ENCODE peak calls at places on chromosome 18, in seven cellular contexts. L is iPS-NIHi11, G is GM23248, W is islet precursor cell, O is M059J, M is IMR-90, J is AG04450. Z is an unnamed sample.

GRCh38 chr18:23188391-23188790 is 53.1 kb downstream of the CABLES1 start:
- DNase-seq in J (no peak), W (no peak), L (no peak), M (no peak), O (no peak), G (no peak), Z (no peak)

GRCh38 chr18:23137093-23137640 is 1.9 kb downstream of the CABLES1 start:
- DNase-seq in O (no peak), G (no peak), J (no peak), M (no peak), W (no peak), L (no peak), Z (no peak)

GRCh38 chr18:25350561-25351201 is 1.3 kb downstream of the ZNF521 start:
- DNase-seq in L (peak; percentile 25), J (peak; percentile 20), W (peak; percentile 58), O (peak; percentile 55), G (peak; percentile 84), M (peak; percentile 65), Z (no peak)

GRCh38 chr18:13589943-13590342 is 136.4 kb downstream of the FAM210A start:
- DNase-seq in L (no peak), M (no peak), W (no peak), O (no peak), G (no peak), J (no peak), Z (no peak)

GRCh38 chr18:72692086-72692485 is 147.9 kb upstream of the CBLN2 start:
- DNase-seq in G (no peak), W (peak; percentile 58), M (no peak), L (peak; percentile 68), J (no peak), O (no peak), Z (no peak)

GRCh38 chr18:76252880-76253279 is 242.2 kb downstream of the ZNF516 start:
- DNase-seq in M (peak; percentile 6), O (no peak), L (peak; percentile 41), J (no peak), W (no peak), G (peak; percentile 38), Z (peak; percentile 14)

GRCh38 chr18:32902566-32903330 is 129.9 kb upstream of the KLHL14 start:
- DNase-seq in L (no peak), M (no peak), J (no peak), G (no peak), O (no peak), W (no peak), Z (no peak)

GRCh38 chr18:69432847-69433246 is 32.2 kb downstream of the DOK6 start:
- DNase-seq in W (no peak), J (no peak), G (no peak), O (peak; percentile 19), M (no peak), L (no peak), Z (no peak)

GRCh38 chr18:36817039-36817438 is 11.8 kb downstream of the TPGS2 start:
- DNase-seq in O (no peak), M (no peak), G (no peak), L (no peak), W (no peak), J (no peak), Z (no peak)

GRCh38 chr18:34158881-34159690 is 65.6 kb downstream of the NOL4 start:
- DNase-seq in G (peak; percentile 10), O (peak; percentile 6), M (peak; percentile 0), J (no peak), W (peak; percentile 91), L (peak; percentile 76), Z (peak; percentile 94)

GRCh38 chr18:75439356-75439755 is 11.9 kb upstream of the SMIM21 start:
- DNase-seq in O (no peak), L (no peak), M (no peak), G (no peak), J (no peak), W (no peak), Z (no peak)

GRCh38 chr18:37249171-37249886 is 316.3 kb downstream of the CELF4 start:
- DNase-seq in O (no peak), G (no peak), W (no peak), M (no peak), L (no peak), J (no peak), Z (no peak)

GRCh38 chr18:31079973-31080372 is 22.2 kb downstream of the DSC2 start:
- DNase-seq in W (no peak), L (no peak), M (no peak), O (no peak), G (no peak), J (no peak), Z (no peak)

GRCh38 chr18:59502899-59503245 is 143.8 kb upstream of the LMAN1 start:
- DNase-seq in G (no peak), W (no peak), L (no peak), M (no peak), J (no peak), O (no peak), Z (no peak)

GRCh38 chr18:2900742-2901404 is 54.1 kb downstream of the EMILIN2 start:
- DNase-seq in L (no peak), W (peak; percentile 49), J (no peak), G (no peak), O (no peak), M (no peak), Z (no peak)

GRCh38 chr18:67475673-67476072 is 40.8 kb downstream of the DSEL start:
- DNase-seq in O (peak; percentile 22), L (no peak), M (peak; percentile 57), G (peak; percentile 36), J (peak; percentile 11), W (no peak), Z (no peak)

GRCh38 chr18:5584751-5585417 is 41.1 kb upstream of the EPB41L3 start:
- DNase-seq in M (peak; percentile 64), L (no peak), O (peak; percentile 41), W (no peak), J (no peak), G (peak; percentile 80), Z (no peak)

GRCh38 chr18:21386523-21387240 is 144.7 kb downstream of the GREB1L start:
- DNase-seq in O (no peak), J (no peak), L (peak; percentile 61), M (no peak), W (no peak), G (no peak), Z (no peak)

GRCh38 chr18:48926420-48926857 is 24.3 kb downstream of the SMAD7 start:
- DNase-seq in M (no peak), O (no peak), L (no peak), W (no peak), J (no peak), G (peak; percentile 3), Z (no peak)

GRCh38 chr18:13629841-13630747 is 96.3 kb downstream of the FAM210A start:
- DNase-seq in G (peak; percentile 75), J (no peak), O (peak; percentile 57), L (peak; percentile 85), M (peak; percentile 50), W (peak; percentile 62), Z (no peak)

GRCh38 chr18:26386002-26386401 is 159.8 kb downstream of the TAF4B start:
- DNase-seq in G (peak; percentile 84), L (no peak), O (peak; percentile 87), J (no peak), M (peak; percentile 46), W (no peak), Z (no peak)

GRCh38 chr18:32298289-32298688 is 108.5 kb downstream of the MEP1B start:
- DNase-seq in G (peak; percentile 25), L (no peak), O (no peak), W (no peak), M (no peak), J (no peak), Z (no peak)

GRCh38 chr18:32096936-32097335 is 5.3 kb downstream of the RNF138 start:
- DNase-seq in O (no peak), L (no peak), G (no peak), M (no peak), W (no peak), J (no peak), Z (no peak)

GRCh38 chr18:58316943-58317342 is 272.9 kb downstream of the NEDD4L start:
- DNase-seq in W (no peak), J (no peak), M (no peak), O (no peak), G (no peak), L (no peak), Z (no peak)

GRCh38 chr18:58569490-58569911 is 59.4 kb downstream of the ALPK2 start:
- DNase-seq in G (peak; percentile 81), W (no peak), J (no peak), M (no peak), O (no peak), L (no peak), Z (no peak)

GRCh38 chr18:63606526-63606925 is 19.4 kb downstream of the SERPINB13 start:
- DNase-seq in L (no peak), J (no peak), G (peak; percentile 48), W (no peak), M (no peak), O (peak; percentile 27), Z (no peak)

GRCh38 chr18:46250084-46250811 is 146.1 kb downstream of the HAUS1 start:
- DNase-seq in W (peak; percentile 80), G (peak; percentile 59), L (peak; percentile 42), M (peak; percentile 92), J (peak; percentile 65), O (peak; percentile 96), Z (no peak)

GRCh38 chr18:79353238-79353637 is 42.5 kb upstream of the NFATC1 start:
- DNase-seq in J (no peak), M (peak; percentile 20), O (no peak), W (peak; percentile 83), L (peak; percentile 60), G (no peak), Z (no peak)

GRCh38 chr18:78914586-78914935 is 65.1 kb upstream of the SALL3 start:
- DNase-seq in L (no peak), W (peak; percentile 44), O (no peak), J (no peak), M (no peak), G (no peak), Z (no peak)

GRCh38 chr18:50614838-50615237 is 55.0 kb downstream of the MAPK4 start:
- DNase-seq in W (peak; percentile 58), M (no peak), L (no peak), O (no peak), G (peak; percentile 70), J (no peak), Z (no peak)

GRCh38 chr18:45837283-45838070 is 12.0 kb downstream of the SIGLEC15 start:
- DNase-seq in O (no peak), W (peak; percentile 84), G (peak; percentile 83), J (no peak), M (no peak), L (peak; percentile 67), Z (peak; percentile 30)

GRCh38 chr18:74282359-74283254 is 9.2 kb downstream of the CYB5A start:
- DNase-seq in W (peak; percentile 57), L (peak; percentile 45), G (no peak), J (no peak), M (no peak), O (no peak), Z (no peak)

GRCh38 chr18:31624892-31625640 is 33.4 kb downstream of the TTR start:
- DNase-seq in W (no peak), O (no peak), M (no peak), G (no peak), J (no peak), L (no peak), Z (no peak)

GRCh38 chr18:2223394-2223793 is 347.9 kb downstream of the METTL4 start:
- DNase-seq in L (no peak), W (no peak), O (no peak), G (peak; percentile 24), J (no peak), M (no peak), Z (no peak)

GRCh38 chr18:72941001-72941400 is 73.2 kb upstream of the NETO1 start:
- DNase-seq in J (no peak), L (no peak), W (no peak), O (no peak), M (no peak), G (no peak), Z (no peak)